ENCODE peak calls at places on chromosome 22, in nine cellular contexts. I, Z, T, U, A, O, S, M and C are unnamed samples. For H3K36me3, the result is how much of the 10 kb centered on the place peaks cover.

GRCh38 chr22:48429621-48430020 is 1398.1 kb downstream of the BRD1 start:
- DNase-seq in U (no peak), O (no peak), S (no peak), A (no peak), Z (no peak), M (no peak), T (no peak), I (no peak), C (no peak)

GRCh38 chr22:32473388-32473952 is 1.1 kb upstream of the FBXO7 start:
- DNase-seq in O (no peak), S (no peak), M (peak), U (no peak), I (peak), T (peak), A (peak), Z (no peak), C (peak)

GRCh38 chr22:46044718-46045458 is 67.9 kb upstream of the WNT7B start:
- DNase-seq in M (no peak), I (no peak), T (no peak), A (peak), S (peak), Z (no peak), O (peak), U (no peak), C (no peak)

GRCh38 chr22:24951942-24952836 is at the start of gene KIAA1671:
- DNase-seq in I (peak), Z (peak), M (peak), A (peak), T (peak), U (peak), O (peak), S (peak), C (peak)

GRCh38 chr22:40423246-40423753 is 52.9 kb downstream of the SGSM3 start:
- DNase-seq in M (no peak), I (no peak), T (no peak), O (no peak), U (no peak), S (peak), Z (no peak), A (no peak), C (no peak)

GRCh38 chr22:42602470-42602869 is 12.2 kb downstream of the POLDIP3 start:
- DNase-seq in O (no peak), A (no peak), T (no peak), S (no peak), Z (no peak), U (no peak), M (no peak), I (no peak), C (no peak)

GRCh38 chr22:41501209-41501608 is 32.3 kb downstream of the ACO2 start:
- DNase-seq in S (no peak), Z (peak), A (no peak), U (no peak), I (no peak), M (peak), T (no peak), O (no peak), C (peak)

GRCh38 chr22:26367402-26368245 is 61.4 kb upstream of the ASPHD2 start:
- DNase-seq in Z (peak), T (no peak), O (no peak), U (peak), M (peak), A (peak), S (no peak), I (peak), C (peak)

GRCh38 chr22:25359601-25360261 is 140.3 kb downstream of the CRYBB2 start:
- DNase-seq in Z (no peak), A (no peak), S (peak), I (no peak), O (no peak), T (no peak), M (no peak), U (no peak), C (no peak)

GRCh38 chr22:30930228-30930627 is 38.3 kb downstream of the MORC2 start:
- DNase-seq in S (no peak), U (no peak), O (no peak), M (no peak), I (no peak), A (no peak), T (no peak), Z (peak), C (no peak)
- H3K36me3 ChIP-seq in S (half or more), U (half or more), O (half or more), M (under half), I (under half), A (half or more), T (under half), Z (under half), C (half or more)

DNA sequence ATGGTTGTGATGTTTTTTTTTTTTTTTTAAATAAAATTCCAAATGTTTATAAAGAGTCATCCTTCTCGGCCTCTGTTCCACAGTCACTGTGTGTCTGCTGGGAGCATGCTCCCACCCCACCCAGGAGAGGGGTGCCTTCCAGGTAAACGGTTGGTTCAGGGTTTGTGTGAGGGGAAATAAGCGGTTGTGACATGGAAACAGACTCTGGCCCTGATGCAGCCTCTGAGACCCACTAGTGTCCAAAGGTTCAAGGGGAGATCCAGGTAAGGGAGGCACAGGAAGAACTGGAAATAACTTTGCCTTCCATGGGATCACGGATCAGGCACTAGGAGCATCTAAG is 6.0 kb upstream of the GAS2L1 start:
- DNase-seq in A (peak), S (no peak), O (no peak), T (no peak), Z (no peak), I (no peak), M (no peak), U (no peak), C (no peak)
- H3K36me3 ChIP-seq in A (half or more), S (half or more), O (half or more), T (half or more), Z (under half), I (under half), M (under half), U (under half), C (half or more)

GRCh38 chr22:29130490-29130889 is 57.7 kb downstream of the KREMEN1 start:
- DNase-seq in M (no peak), T (no peak), A (no peak), S (peak), I (no peak), O (no peak), U (no peak), Z (no peak), C (no peak)
- H3K36me3 ChIP-seq in M (under half), T (under half), A (under half), S (under half), I (under half), O (under half), U (under half), Z (under half), C (under half)

GRCh38 chr22:29292379-29292778 is 14.1 kb upstream of the GAS2L1 start:
- DNase-seq in A (no peak), I (no peak), T (no peak), S (no peak), O (no peak), M (no peak), Z (no peak), U (no peak), C (no peak)
- H3K36me3 ChIP-seq in A (under half), I (under half), T (half or more), S (half or more), O (half or more), M (half or more), Z (under half), U (half or more), C (half or more)

DNA sequence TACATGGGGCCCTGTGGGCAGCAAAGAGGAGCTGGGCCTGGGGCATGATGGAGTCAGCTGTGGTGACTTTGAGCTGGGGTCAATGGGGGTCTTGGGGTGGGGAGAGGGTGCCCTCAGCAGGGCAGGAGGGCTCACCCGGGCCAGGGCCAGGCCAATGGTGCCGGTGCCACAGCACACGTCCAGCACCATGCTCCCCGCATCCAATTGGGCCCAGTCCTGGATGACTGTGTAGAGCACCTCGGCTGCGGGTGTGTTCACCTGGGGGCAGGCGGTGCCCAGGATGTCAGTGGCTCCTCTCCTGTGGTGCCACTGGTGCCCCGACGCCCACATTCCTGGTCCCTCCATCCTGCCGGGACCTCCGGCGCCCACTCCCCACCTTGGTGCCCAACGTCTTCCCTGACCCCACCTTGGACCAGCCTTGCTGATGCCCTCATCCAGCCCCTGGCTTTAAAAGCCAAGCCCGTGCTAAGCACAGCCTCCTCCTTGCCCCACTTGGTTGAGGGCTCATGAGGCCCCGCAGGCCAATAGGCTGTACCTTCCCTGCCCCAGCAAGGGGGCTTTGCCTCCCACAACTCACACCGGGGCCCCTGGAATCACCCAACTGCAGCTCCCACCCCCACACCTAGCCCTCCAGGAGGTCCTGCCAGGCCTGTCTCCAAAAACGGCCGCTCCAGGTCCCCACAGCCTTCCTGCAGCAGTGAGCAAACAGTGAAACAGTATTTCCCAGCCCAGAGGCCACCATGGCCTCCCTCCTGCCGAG is 2.2 kb upstream of the RANBP1 start:
- DNase-seq in I (no peak), A (no peak), O (no peak), M (no peak), Z (no peak), T (no peak), S (no peak), U (no peak), C (peak)
- H3K36me3 ChIP-seq in I (under half), A (half or more), O (half or more), M (under half), Z (under half), T (under half), S (half or more), U (half or more), C (half or more)

GRCh38 chr22:38741166-38741565 is 14.6 kb downstream of the SUN2 start:
- DNase-seq in T (peak), A (no peak), U (no peak), Z (no peak), S (no peak), O (no peak), M (no peak), I (no peak), C (no peak)

GRCh38 chr22:38740116-38740723 is 15.6 kb downstream of the SUN2 start:
- DNase-seq in I (no peak), M (no peak), A (no peak), Z (no peak), U (no peak), O (no peak), S (no peak), T (peak), C (no peak)

GRCh38 chr22:38740754-38741153 is 15.0 kb downstream of the SUN2 start:
- DNase-seq in A (no peak), S (no peak), O (no peak), Z (no peak), U (no peak), T (no peak), M (no peak), I (no peak), C (no peak)

GRCh38 chr22:38738475-38739070 is 17.2 kb downstream of the SUN2 start:
- DNase-seq in A (no peak), T (peak), O (no peak), M (no peak), S (no peak), Z (no peak), U (no peak), I (no peak), C (no peak)

DNA sequence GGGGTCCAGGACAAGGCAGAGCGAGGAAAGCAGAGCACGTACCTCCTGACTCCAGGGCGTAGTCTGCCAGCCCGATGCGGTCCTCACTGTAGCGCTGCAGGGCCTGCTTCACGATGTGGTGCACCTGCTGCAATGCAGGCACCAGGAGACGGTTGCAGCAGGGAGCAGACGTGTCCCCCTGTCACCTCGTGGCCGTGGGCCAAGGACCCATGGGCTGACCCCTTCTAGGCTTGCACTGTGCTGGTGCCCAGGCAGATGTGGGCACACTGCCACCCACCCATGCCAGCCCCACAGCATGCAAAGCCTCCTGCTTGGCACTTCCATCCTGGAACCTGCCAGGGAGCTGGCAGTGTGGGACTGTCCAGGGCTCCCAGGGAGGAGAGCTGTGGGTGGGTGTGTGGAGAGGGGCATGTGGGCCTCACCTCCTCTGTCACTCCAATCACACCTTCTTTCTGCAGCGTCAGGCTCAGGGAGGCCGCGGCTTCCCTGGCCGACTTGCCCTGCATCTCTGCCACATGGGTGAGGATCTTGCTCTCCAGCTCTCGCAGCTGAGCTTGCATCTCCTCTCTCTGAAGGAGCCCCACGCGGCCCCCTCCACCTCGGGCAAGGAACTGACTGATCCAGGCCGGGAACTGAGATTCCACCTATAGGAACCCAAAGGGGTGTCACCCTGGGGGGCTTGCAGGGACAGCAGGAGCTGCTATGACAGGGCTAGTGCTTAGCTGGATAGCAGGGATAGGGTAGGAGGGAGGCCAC is 16.3 kb downstream of the SUN2 start:
- DNase-seq in U (no peak), A (no peak), T (peak), S (no peak), O (no peak), Z (no peak), I (no peak), M (no peak), C (no peak)
- H3K36me3 ChIP-seq in U (half or more), A (half or more), T (under half), S (half or more), O (half or more), Z (under half), I (under half), M (half or more), C (half or more)

GRCh38 chr22:30010789-30011405 is 69.4 kb upstream of the HORMAD2 start:
- DNase-seq in Z (no peak), I (no peak), U (no peak), M (no peak), O (no peak), S (no peak), T (no peak), A (peak), C (no peak)

GRCh38 chr22:30007361-30007760 is 72.9 kb upstream of the HORMAD2 start:
- DNase-seq in I (no peak), U (no peak), A (no peak), M (no peak), Z (no peak), T (no peak), S (no peak), O (no peak), C (no peak)

GRCh38 chr22:30013201-30013600 is 67.1 kb upstream of the HORMAD2 start:
- DNase-seq in I (no peak), A (no peak), U (no peak), O (no peak), T (no peak), M (no peak), Z (no peak), S (no peak), C (no peak)

GRCh38 chr22:30008401-30008800 is 71.9 kb upstream of the HORMAD2 start:
- DNase-seq in Z (no peak), T (no peak), A (no peak), O (no peak), I (no peak), S (no peak), M (no peak), U (no peak), C (no peak)

DNA sequence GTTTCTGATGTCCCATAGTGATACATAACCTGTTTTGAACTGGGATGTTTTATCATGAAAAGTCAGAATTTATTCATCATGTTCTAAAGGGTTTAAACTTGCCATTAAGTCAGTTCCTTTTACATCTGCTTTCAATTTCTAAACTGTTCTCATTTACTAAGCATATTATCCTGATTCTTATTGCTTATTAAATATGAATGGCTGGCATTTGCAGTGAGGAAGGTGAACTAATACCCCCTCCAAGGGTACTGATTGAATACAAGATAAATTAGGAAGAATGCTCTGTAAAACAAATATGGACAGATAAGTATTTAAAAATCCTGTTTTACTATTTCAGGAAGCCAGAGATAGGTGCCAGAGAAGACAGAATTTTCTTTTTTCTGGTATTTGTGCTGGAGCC is 70.8 kb upstream of the HORMAD2 start:
- DNase-seq in M (no peak), T (no peak), A (no peak), U (no peak), O (no peak), Z (no peak), S (no peak), I (no peak), C (no peak)
- H3K36me3 ChIP-seq in M (under half), T (under half), A (under half), U (half or more), O (half or more), Z (under half), S (half or more), I (under half), C (under half)

GRCh38 chr22:17729561-17729960 is 44.7 kb downstream of the BID start:
- DNase-seq in S (no peak), T (no peak), O (no peak), M (no peak), U (no peak), I (no peak), A (no peak), Z (no peak), C (no peak)
- H3K36me3 ChIP-seq in S (half or more), T (under half), O (half or more), M (under half), U (under half), I (under half), A (under half), Z (under half), C (half or more)

DNA sequence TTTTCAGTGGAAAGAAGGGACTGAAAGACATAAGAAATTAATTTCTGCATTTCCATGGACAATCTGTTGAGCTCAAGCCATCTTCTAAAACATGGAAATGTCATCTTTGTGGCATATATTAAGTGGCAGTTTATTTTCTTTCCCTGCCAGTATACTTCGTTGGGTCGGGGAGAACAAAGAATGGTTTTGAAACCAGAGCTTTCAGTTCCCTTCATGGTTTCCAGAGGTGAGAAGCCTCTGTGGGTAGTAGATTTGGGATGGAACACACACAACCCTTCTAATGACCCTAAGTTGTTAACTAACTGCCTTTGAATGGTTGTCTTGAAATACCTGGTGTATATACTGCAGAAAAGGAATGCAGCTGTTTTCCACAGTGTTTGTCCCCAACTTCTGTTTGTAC is 17.6 kb upstream of the GAS2L1 start:
- DNase-seq in I (no peak), O (no peak), A (no peak), U (no peak), Z (no peak), S (no peak), T (no peak), M (no peak), C (no peak)
- H3K36me3 ChIP-seq in I (under half), O (half or more), A (half or more), U (half or more), Z (under half), S (half or more), T (half or more), M (half or more), C (half or more)